ENCODE peak calls at places on chromosomes 11 and 22, in seven cellular contexts. D is Peyer's patch, A is lower lobe of right lung, V is OCI-LY7, L is upper lobe of right lung, H is lung, S is right lobe of liver. U is an unnamed sample. For H3K9me3, the result is how much of the 10 kb centered on the place peaks cover.

GRCh38 chr22:19974233-19974861 is 32.7 kb upstream of the TXNRD2 start:
- DNase-seq in D (no peak), A (peak), V (peak), L (no peak), H (peak), S (no peak), U (no peak)

GRCh38 chr22:48805516-48805915 is 1022.2 kb downstream of the BRD1 start:
- DNase-seq in D (no peak), A (no peak), V (no peak), L (no peak), H (no peak), S (no peak), U (no peak)

GRCh38 chr11:65925397-65925796 is 6.2 kb downstream of the DRAP1 start:
- DNase-seq in D (no peak), A (no peak), V (no peak), L (no peak), H (no peak), S (no peak), U (no peak)

GRCh38 chr11:120182357-120182756 is 28.5 kb upstream of the OAF start:
- DNase-seq in D (no peak), A (no peak), V (no peak), L (peak), H (peak), S (no peak), U (no peak)

GRCh38 chr22:43745783-43746356 is 66.2 kb downstream of the EFCAB6 start:
- DNase-seq in D (no peak), A (no peak), V (no peak), L (no peak), H (no peak), S (no peak), U (no peak)

GRCh38 chr11:12723410-12724297 is 49.4 kb downstream of the TEAD1 start:
- DNase-seq in D (no peak), A (no peak), V (no peak), L (no peak), H (peak), S (no peak), U (peak)

GRCh38 chr22:27163162-27164137 is 506.1 kb downstream of the MIAT start:
- DNase-seq in D (no peak), A (no peak), V (no peak), L (no peak), H (no peak), S (no peak), U (no peak)

GRCh38 chr11:134290646-134291045 is 14.5 kb downstream of the GLB1L3 start:
- DNase-seq in D (no peak), A (no peak), V (no peak), L (no peak), H (no peak), S (no peak), U (no peak)

GRCh38 chr11:84899134-84899533 is 728.0 kb downstream of the DLG2 start:
- DNase-seq in D (no peak), A (no peak), V (no peak), L (no peak), H (no peak), S (no peak), U (no peak)

GRCh38 chr22:49930596-49931412 is 12.4 kb downstream of the CRELD2 start:
- DNase-seq in D (peak), A (peak), V (peak), L (peak), H (peak), S (peak), U (peak)

GRCh38 chr22:49230194-49230577 is 597.5 kb downstream of the BRD1 start:
- DNase-seq in D (no peak), A (no peak), V (no peak), L (no peak), H (peak), S (no peak), U (no peak)

GRCh38 chr11:45771194-45771941 is 33.6 kb upstream of the SLC35C1 start:
- DNase-seq in D (peak), A (peak), V (peak), L (peak), H (peak), S (peak), U (peak)

GRCh38 chr11:120339394-120339890 is 3.2 kb downstream of the ARHGEF12 start:
- DNase-seq in D (no peak), A (no peak), V (no peak), L (no peak), H (no peak), S (no peak), U (peak)

GRCh38 chr22:20990184-20991180 is 8.4 kb downstream of the LZTR1 start:
- DNase-seq in D (no peak), A (no peak), V (no peak), L (no peak), H (no peak), S (no peak), U (no peak)

DNA sequence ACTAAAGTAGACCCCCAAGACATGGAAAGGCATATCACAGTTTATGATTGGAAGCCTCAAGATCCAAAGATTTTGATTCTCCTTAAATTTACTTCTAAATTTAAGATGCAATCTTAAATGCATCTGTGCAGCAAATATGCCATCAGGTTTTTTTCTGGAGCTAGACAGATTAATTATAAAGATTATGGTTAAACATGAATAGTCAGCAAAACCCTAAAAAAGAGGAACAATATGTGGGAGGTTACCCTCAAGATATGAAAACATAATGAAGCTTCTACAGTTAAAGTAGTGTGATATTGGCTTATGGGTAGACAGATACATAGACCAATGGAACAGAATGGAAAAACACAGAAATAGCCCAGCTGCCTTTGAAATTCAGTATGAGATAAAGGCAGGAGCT is 31.7 kb downstream of the OR8B12 start:
- DNase-seq in D (no peak), A (no peak), V (no peak), L (no peak), H (no peak), S (no peak), U (no peak)
- H3K9me3 ChIP-seq in D (under half), A (under half), V (under half), L (under half), H (under half), S (under half), U (under half)

DNA sequence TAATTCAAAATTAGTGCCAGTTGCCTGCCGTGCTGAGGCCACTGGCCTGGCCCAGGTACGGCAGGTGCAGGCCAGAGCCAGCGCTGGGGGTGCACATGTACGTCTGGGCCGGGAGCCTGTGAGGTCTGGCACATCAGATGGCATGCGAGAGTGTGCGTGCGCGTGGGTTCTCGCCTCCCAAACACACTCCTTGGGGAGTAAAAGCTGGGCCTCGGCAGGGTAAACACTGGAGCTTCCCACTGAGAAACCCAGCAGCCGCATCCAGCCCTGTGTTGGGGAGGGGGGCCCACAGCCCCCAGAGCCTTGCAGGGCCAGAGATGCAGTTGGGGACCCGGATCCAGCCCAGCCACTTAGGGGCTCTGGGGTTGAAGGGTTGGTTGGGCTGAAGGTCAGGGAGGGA is 37.8 kb downstream of the FLRT1 start:
- DNase-seq in D (no peak), A (no peak), V (no peak), L (no peak), H (no peak), S (no peak), U (no peak)
- H3K27ac ChIP-seq in D (no peak), A (no peak), V (no peak), L (no peak), H (no peak), S (no peak), U (no peak)

GRCh38 chr22:38657248-38657909 is 941 bp downstream of the CBY1 start:
- DNase-seq in D (no peak), A (no peak), V (peak), L (no peak), H (no peak), S (peak), U (peak)
- TF ChIP-seq CTCF in D (no peak), A (no peak), V (no peak), L (no peak), H (no peak), S (no peak), U (no peak)

GRCh38 chr11:71331631-71332030 is 79.3 kb upstream of the SHANK2 start:
- DNase-seq in D (no peak), A (no peak), V (no peak), L (peak), H (no peak), S (no peak), U (no peak)
- H3K9me3 ChIP-seq in D (under half), A (under half), V (under half), L (under half), H (under half), S (under half), U (under half)

GRCh38 chr11:101390539-101390938 is 193.3 kb downstream of the TRPC6 start:
- DNase-seq in D (no peak), A (no peak), V (peak), L (no peak), H (no peak), S (no peak), U (no peak)
- H3K27ac ChIP-seq in D (no peak), A (no peak), V (no peak), L (no peak), H (no peak), S (no peak), U (no peak)

DNA sequence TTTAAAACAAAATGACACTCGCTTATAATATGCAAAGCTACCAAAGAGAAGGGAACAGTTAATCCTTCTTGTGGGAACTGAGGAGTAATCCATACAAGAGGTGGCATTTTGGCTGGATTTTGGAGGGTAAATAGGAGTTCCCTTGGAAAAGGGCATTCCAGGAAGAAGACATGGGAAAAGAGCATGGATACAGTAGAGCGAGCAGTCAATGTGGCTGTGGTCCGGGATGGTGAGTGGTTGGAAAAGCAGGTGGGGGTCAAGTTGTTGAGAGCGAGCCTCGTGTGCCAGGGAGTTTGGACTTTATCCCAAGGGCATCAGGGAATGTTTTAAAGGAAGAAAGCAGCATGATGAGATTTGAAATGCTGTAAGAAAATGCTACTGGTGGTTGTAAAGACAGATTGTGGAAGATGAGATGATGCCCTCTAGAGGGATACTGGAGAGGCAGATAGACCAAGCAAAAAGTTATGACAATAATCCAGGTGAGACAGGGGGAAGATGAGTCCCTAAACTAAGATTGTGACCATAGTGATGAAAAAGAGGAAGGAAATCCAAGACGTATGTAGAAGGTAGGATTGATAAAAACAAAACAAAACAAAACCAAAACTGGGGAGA is 3.8 kb upstream of the MMP7 start:
- DNase-seq in D (no peak), A (no peak), V (peak), L (no peak), H (no peak), S (no peak), U (no peak)
- TF ChIP-seq CTCF in D (no peak), A (no peak), V (peak), L (no peak), H (no peak), S (no peak), U (no peak)